ENCODE peak calls at places on chromosomes 16 and 17, in seven cellular contexts. L, H, K, X, M, W and V are unnamed samples.

GRCh38 chr16:468072-468821 is 42.8 kb downstream of the RAB11FIP3 start:
- DNase-seq in L (no peak), H (no peak), K (no peak), X (no peak), M (no peak), W (no peak), V (no peak)

GRCh38 chr17:35449371-35449931 is 885 bp upstream of the SLFN13 start:
- DNase-seq in L (peak), H (peak), K (peak), X (no peak), M (no peak), W (no peak), V (no peak)

GRCh38 chr17:37743875-37744632 is 805 bp downstream of the HNF1B start:
- DNase-seq in L (no peak), H (no peak), K (peak), X (no peak), M (peak), W (no peak), V (no peak)

GRCh38 chr16:23071202-23072083 is 77.8 kb downstream of the USP31 start:
- DNase-seq in L (peak), H (peak), K (no peak), X (no peak), M (no peak), W (no peak), V (peak)

GRCh38 chr17:69972251-69972650 is 102.8 kb upstream of the KCNJ16 start:
- DNase-seq in L (no peak), H (no peak), K (no peak), X (no peak), M (no peak), W (no peak), V (no peak)

GRCh38 chr17:80637286-80637703 is 92.7 kb downstream of the RPTOR start:
- DNase-seq in L (no peak), H (no peak), K (no peak), X (no peak), M (no peak), W (no peak), V (no peak)

GRCh38 chr17:63540581-63540980 is 9.7 kb upstream of the DCAF7 start:
- DNase-seq in L (no peak), H (no peak), K (no peak), X (no peak), M (no peak), W (no peak), V (peak)

GRCh38 chr17:83041305-83041704 is 38.1 kb upstream of the METRNL start:
- DNase-seq in L (no peak), H (no peak), K (no peak), X (no peak), M (no peak), W (no peak), V (no peak)

GRCh38 chr17:1440921-1441320 is 15.1 kb downstream of the CRK start:
- DNase-seq in L (no peak), H (no peak), K (no peak), X (no peak), M (no peak), W (no peak), V (no peak)

GRCh38 chr17:19753661-19754463 is 5.8 kb upstream of the ALDH3A1 start:
- DNase-seq in L (no peak), H (no peak), K (peak), X (no peak), M (no peak), W (no peak), V (peak)

GRCh38 chr17:31475378-31476162 is 84.1 kb downstream of the RAB11FIP4 start:
- DNase-seq in L (no peak), H (no peak), K (no peak), X (no peak), M (no peak), W (no peak), V (no peak)

GRCh38 chr16:13453938-13454553 is 465.9 kb upstream of the ERCC4 start:
- DNase-seq in L (no peak), H (no peak), K (peak), X (no peak), M (no peak), W (no peak), V (no peak)

GRCh38 chr17:2783310-2784030 is 12.8 kb upstream of the RAP1GAP2 start:
- DNase-seq in L (no peak), H (no peak), K (no peak), X (no peak), M (no peak), W (no peak), V (no peak)

GRCh38 chr17:2786176-2786881 is 9.9 kb upstream of the RAP1GAP2 start:
- DNase-seq in L (peak), H (peak), K (peak), X (no peak), M (peak), W (peak), V (peak)

GRCh38 chr17:2780931-2781454 is 15.2 kb upstream of the RAP1GAP2 start:
- DNase-seq in L (no peak), H (no peak), K (no peak), X (no peak), M (no peak), W (no peak), V (no peak)

GRCh38 chr17:2782030-2782429 is 14.2 kb upstream of the RAP1GAP2 start:
- DNase-seq in L (peak), H (no peak), K (no peak), X (no peak), M (no peak), W (no peak), V (no peak)

GRCh38 chr17:2784864-2785263 is 11.4 kb upstream of the RAP1GAP2 start:
- DNase-seq in L (no peak), H (no peak), K (no peak), X (no peak), M (no peak), W (no peak), V (no peak)
- H3K4me3 ChIP-seq in L (no peak), H (no peak), K (no peak), X (no peak), M (no peak), W (no peak), V (no peak)

GRCh38 chr17:50892101-50892776 is 26.1 kb upstream of the TOB1 start:
- DNase-seq in L (no peak), H (no peak), K (no peak), X (no peak), M (no peak), W (no peak), V (no peak)
- TF ChIP-seq CTCF in L (no peak), H (no peak), K (no peak), X (no peak), M (no peak), W (no peak), V (no peak)

GRCh38 chr17:39738568-39738901 is 797 bp downstream of the GRB7 start:
- DNase-seq in L (no peak), H (no peak), K (peak), X (no peak), M (peak), W (no peak), V (no peak)

GRCh38 chr17:39736319-39737165 is 1.2 kb upstream of the GRB7 start:
- DNase-seq in L (no peak), H (no peak), K (no peak), X (no peak), M (peak), W (no peak), V (no peak)

GRCh38 chr17:39739020-39739884 is 1.5 kb downstream of the GRB7 start:
- DNase-seq in L (no peak), H (no peak), K (peak), X (no peak), M (peak), W (no peak), V (no peak)

GRCh38 chr17:39737331-39737760 is 392 bp upstream of the GRB7 start:
- DNase-seq in L (no peak), H (no peak), K (no peak), X (no peak), M (peak), W (no peak), V (no peak)

DNA sequence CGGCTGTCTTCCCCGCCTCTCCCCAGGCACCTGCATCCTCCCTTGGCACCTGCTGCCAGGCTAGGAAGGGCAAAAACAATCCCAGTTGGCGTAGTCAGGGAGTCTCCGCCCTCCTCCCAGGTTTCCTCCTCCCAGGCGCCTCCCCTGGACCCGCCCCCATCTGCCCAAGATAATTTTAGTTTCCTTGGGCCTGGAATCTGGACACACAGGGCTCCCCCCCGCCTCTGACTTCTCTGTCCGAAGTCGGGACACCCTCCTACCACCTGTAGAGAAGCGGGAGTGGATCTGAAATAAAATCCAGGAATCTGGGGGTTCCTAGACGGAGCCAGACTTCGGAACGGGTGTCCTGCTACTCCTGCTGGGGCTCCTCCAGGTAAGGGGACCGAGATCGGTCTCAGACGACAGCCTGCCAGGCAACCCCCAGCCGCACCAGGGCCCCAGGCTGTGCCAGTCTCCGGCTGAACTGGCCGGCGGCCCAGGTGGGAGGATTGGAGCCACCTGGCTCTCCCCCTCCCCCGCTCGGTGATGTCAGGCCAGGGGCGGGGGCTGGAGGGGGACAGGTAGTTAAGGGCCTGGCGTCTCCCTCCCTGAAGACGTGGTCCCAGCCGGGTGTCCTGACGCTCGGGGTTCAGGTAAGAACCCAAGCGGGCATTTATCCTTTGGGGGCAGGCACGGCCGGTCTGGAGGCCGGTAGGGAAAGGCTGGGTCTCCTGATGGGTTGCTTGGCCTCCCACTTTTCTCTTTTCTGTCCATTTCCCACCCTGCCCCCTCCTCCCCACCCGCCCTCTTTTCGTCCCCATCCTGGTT is at the start of gene GRB7:
- DNase-seq in L (no peak), H (no peak), K (peak), X (no peak), M (peak), W (no peak), V (no peak)
- H3K4me3 ChIP-seq in L (peak), H (peak), K (peak), X (peak), M (peak), W (peak), V (peak)

DNA sequence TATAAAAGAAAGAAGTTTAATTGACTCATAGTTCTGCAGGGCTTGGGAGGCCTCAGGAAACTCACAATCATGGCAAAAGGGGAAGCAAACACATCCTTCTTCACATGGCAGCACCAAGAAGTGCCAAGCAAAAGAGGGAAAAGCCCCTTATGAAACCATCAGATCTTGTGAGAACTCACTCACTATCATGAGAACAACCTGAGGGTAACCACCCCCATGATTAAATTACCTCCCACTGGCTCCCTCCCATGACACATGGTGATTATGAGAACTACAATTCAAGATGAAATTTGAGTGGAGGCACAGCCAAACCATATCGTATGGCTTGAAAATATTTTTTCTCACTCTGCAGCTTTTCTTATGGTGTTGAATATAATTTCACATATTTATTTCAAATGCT is 151.7 kb downstream of the ANKFN1 start:
- DNase-seq in L (no peak), H (no peak), K (no peak), X (no peak), M (no peak), W (no peak), V (no peak)
- TF ChIP-seq CTCF in L (no peak), H (no peak), K (no peak), X (no peak), M (no peak), W (no peak), V (no peak)

GRCh38 chr16:86996081-86996480 is 321.1 kb downstream of the C16orf95 start:
- DNase-seq in L (no peak), H (no peak), K (no peak), X (no peak), M (no peak), W (no peak), V (no peak)

GRCh38 chr16:86993426-86994110 is 323.6 kb downstream of the C16orf95 start:
- DNase-seq in L (no peak), H (no peak), K (no peak), X (no peak), M (no peak), W (no peak), V (no peak)

GRCh38 chr16:86995456-86995855 is 321.7 kb downstream of the C16orf95 start:
- DNase-seq in L (no peak), H (no peak), K (no peak), X (no peak), M (no peak), W (no peak), V (no peak)

GRCh38 chr16:86994215-86994614 is 323.0 kb downstream of the C16orf95 start:
- DNase-seq in L (no peak), H (no peak), K (no peak), X (no peak), M (no peak), W (no peak), V (no peak)

GRCh38 chr16:86994651-86995171 is 322.5 kb downstream of the C16orf95 start:
- DNase-seq in L (peak), H (no peak), K (no peak), X (no peak), M (no peak), W (no peak), V (no peak)
- H3K4me3 ChIP-seq in L (no peak), H (no peak), K (no peak), X (no peak), M (no peak), W (no peak), V (no peak)

GRCh38 chr17:81713556-81714411 is 1.7 kb downstream of the SLC25A10 start:
- DNase-seq in L (no peak), H (no peak), K (peak), X (no peak), M (peak), W (no peak), V (no peak)

GRCh38 chr17:81710514-81711308 is 1.4 kb upstream of the SLC25A10 start:
- DNase-seq in L (peak), H (no peak), K (peak), X (no peak), M (peak), W (no peak), V (no peak)

GRCh38 chr17:81712468-81713003 is 452 bp downstream of the SLC25A10 start:
- DNase-seq in L (peak), H (no peak), K (peak), X (no peak), M (peak), W (no peak), V (no peak)

GRCh38 chr17:81713004-81713555 is 996 bp downstream of the SLC25A10 start:
- DNase-seq in L (peak), H (no peak), K (no peak), X (no peak), M (peak), W (no peak), V (no peak)

GRCh38 chr17:81711814-81712467 is at the start of gene SLC25A10:
- DNase-seq in L (peak), H (peak), K (peak), X (no peak), M (peak), W (no peak), V (peak)
- TF ChIP-seq CTCF in L (no peak), H (peak), K (peak), X (no peak), M (peak), W (no peak), V (no peak)

GRCh38 chr16:53430363-53430762 is 3.9 kb upstream of the RBL2 start:
- DNase-seq in L (no peak), H (no peak), K (no peak), X (no peak), M (no peak), W (no peak), V (no peak)

GRCh38 chr16:53433930-53434435 is 288 bp upstream of the RBL2 start:
- DNase-seq in L (peak), H (peak), K (no peak), X (no peak), M (no peak), W (no peak), V (no peak)

GRCh38 chr16:53434436-53435065 is at the start of gene RBL2:
- DNase-seq in L (peak), H (peak), K (peak), X (peak), M (peak), W (no peak), V (peak)

GRCh38 chr16:53435066-53435688 is 906 bp downstream of the RBL2 start:
- DNase-seq in L (peak), H (peak), K (peak), X (peak), M (peak), W (no peak), V (peak)

GRCh38 chr16:53433509-53433908 is 762 bp upstream of the RBL2 start:
- DNase-seq in L (peak), H (no peak), K (no peak), X (no peak), M (no peak), W (no peak), V (no peak)
- H3K4me3 ChIP-seq in L (no peak), H (no peak), K (peak), X (peak), M (peak), W (no peak), V (peak)

GRCh38 chr16:2500634-2500936 is 13.2 kb upstream of the ATP6V0C start:
- DNase-seq in L (no peak), H (no peak), K (no peak), X (no peak), M (no peak), W (no peak), V (no peak)
- TF ChIP-seq CTCF in L (no peak), H (no peak), K (no peak), X (no peak), M (no peak), W (peak), V (no peak)

GRCh38 chr16:84355149-84355548 is 13.2 kb upstream of the ATP2C2 start:
- DNase-seq in L (no peak), H (no peak), K (no peak), X (no peak), M (no peak), W (no peak), V (no peak)
- H3K4me3 ChIP-seq in L (no peak), H (no peak), K (no peak), X (no peak), M (no peak), W (no peak), V (no peak)

GRCh38 chr16:27973678-27974077 is 89.8 kb downstream of the GSG1L start:
- DNase-seq in L (no peak), H (no peak), K (no peak), X (no peak), M (no peak), W (no peak), V (no peak)

GRCh38 chr16:27969574-27969973 is 93.9 kb downstream of the GSG1L start:
- DNase-seq in L (peak), H (no peak), K (no peak), X (no peak), M (no peak), W (no peak), V (no peak)

GRCh38 chr16:27974896-27975540 is 88.5 kb downstream of the GSG1L start:
- DNase-seq in L (no peak), H (no peak), K (no peak), X (no peak), M (no peak), W (no peak), V (no peak)

GRCh38 chr16:27976990-27977389 is 86.5 kb downstream of the GSG1L start:
- DNase-seq in L (no peak), H (no peak), K (no peak), X (no peak), M (no peak), W (no peak), V (no peak)

GRCh38 chr16:27972500-27972899 is 91.0 kb downstream of the GSG1L start:
- DNase-seq in L (peak), H (no peak), K (peak), X (no peak), M (no peak), W (no peak), V (no peak)
- TF ChIP-seq CTCF in L (peak), H (peak), K (peak), X (peak), M (no peak), W (peak), V (peak)